ENCODE peak calls at places on chromosomes 16 and 17, in eight cellular contexts. V is DMS153, R is neuronal stem cell, K is NCI-H748 treated with DMSO at 0.1 percent for 48 hours, O is adrenal gland, J is GM23338, Y is G401, U is small intestine. B is an unnamed sample.

GRCh38 chr17:79118924-79119323 is 44.3 kb downstream of the ENGASE start:
- DNase-seq in V (no peak), R (no peak), K (no peak), O (no peak), J (no peak), Y (no peak), U (no peak), B (no peak)

GRCh38 chr17:31582151-31582907 is 190.9 kb downstream of the RAB11FIP4 start:
- DNase-seq in V (no peak), R (no peak), K (no peak), O (peak; percentile 53), J (no peak), Y (peak; percentile 5), U (peak; percentile 41), B (no peak)

GRCh38 chr17:77287432-77288068 is 146.8 kb downstream of the SEC14L1 start:
- DNase-seq in V (peak; percentile 34), R (no peak), K (no peak), O (peak; percentile 94), J (peak; percentile 49), Y (peak; percentile 87), U (peak; percentile 94), B (no peak)

GRCh38 chr16:82730901-82731300 is 104.1 kb downstream of the CDH13 start:
- DNase-seq in V (no peak), R (no peak), K (no peak), O (no peak), J (no peak), Y (no peak), U (no peak), B (no peak)

GRCh38 chr17:27455569-27455913 is 707 bp upstream of the KSR1 start:
- DNase-seq in V (no peak), R (no peak), K (no peak), O (no peak), J (no peak), Y (no peak), U (no peak), B (no peak)

GRCh38 chr17:27631409-27631755 is 394 bp downstream of the LGALS9 start:
- DNase-seq in V (no peak), R (no peak), K (no peak), O (no peak), J (no peak), Y (no peak), U (no peak), B (no peak)

GRCh38 chr17:40450175-40450574 is 6.9 kb downstream of the IGFBP4 start:
- DNase-seq in V (no peak), R (no peak), K (no peak), O (peak; percentile 19), J (peak; percentile 85), Y (no peak), U (peak; percentile 54), B (peak; percentile 78)

GRCh38 chr17:46770818-46771600 is 47.5 kb downstream of the WNT3 start:
- DNase-seq in V (no peak), R (peak; percentile 54), K (no peak), O (peak; percentile 61), J (peak; percentile 68), Y (peak; percentile 20), U (peak; percentile 39), B (peak; percentile 88)

GRCh38 chr17:72631568-72631967 is 460.9 kb downstream of the SLC39A11 start:
- DNase-seq in V (peak; percentile 79), R (no peak), K (peak; percentile 38), O (no peak), J (no peak), Y (no peak), U (no peak), B (no peak)

GRCh38 chr17:43416998-43417891 is 18.5 kb downstream of the ARL4D start:
- DNase-seq in V (peak; percentile 15), R (no peak), K (peak; percentile 24), O (no peak), J (no peak), Y (peak; percentile 70), U (peak; percentile 28), B (no peak)

GRCh38 chr17:59621771-59622170 is 2.1 kb downstream of the CLTC start:
- DNase-seq in V (no peak), R (no peak), K (no peak), O (no peak), J (no peak), Y (no peak), U (no peak), B (no peak)

GRCh38 chr17:15233022-15233805 is 31.9 kb downstream of the PMP22 start:
- DNase-seq in V (no peak), R (no peak), K (no peak), O (peak; percentile 30), J (peak; percentile 54), Y (no peak), U (peak; percentile 52), B (peak; percentile 60)

GRCh38 chr16:11190585-11191565 is 65.1 kb downstream of the SOCS1 start:
- DNase-seq in V (no peak), R (no peak), K (no peak), O (no peak), J (no peak), Y (peak; percentile 74), U (no peak), B (no peak)

GRCh38 chr16:15874745-15875314 is 13.6 kb downstream of the CEP20 start:
- DNase-seq in V (peak; percentile 9), R (peak; percentile 31), K (no peak), O (peak; percentile 68), J (peak; percentile 87), Y (peak; percentile 52), U (peak; percentile 63), B (peak; percentile 23)

GRCh38 chr17:7774037-7774659 is 56.6 kb downstream of the DNAH2 start:
- DNase-seq in V (no peak), R (no peak), K (no peak), O (peak; percentile 80), J (no peak), Y (no peak), U (peak; percentile 3), B (no peak)

GRCh38 chr16:23384878-23385277 is 68.1 kb downstream of the COG7 start:
- DNase-seq in V (no peak), R (no peak), K (no peak), O (no peak), J (no peak), Y (peak; percentile 94), U (no peak), B (no peak)